ENCODE peak calls at places on chromosome 7, in ten cellular contexts. H is epithelial cell of proximal tubule; U is CD8-positive, alpha-beta memory T cell; G is HT1080; L is KG1; R is NCI-H2029; T is fibroblast of pulmonary artery; W is NCI-H1092 treated with DMSO at 0.1 percent for 48 hours; F is T-cell; X is stimulated activated CD8-positive, alpha-beta memory T cell treated with anti-CD3 and anti-CD28 coated beads, Interleukin-12 subunit alpha, Interleukin-12 subunit beta, amount 100 ng/mL, for 1 hour. N is an unnamed sample.

GRCh38 chr7:157932498-157933218 is 595.9 kb downstream of the DNAJB6 start:
- DNase-seq in T (no peak), L (no peak), G (peak; percentile 36), U (no peak), F (no peak), R (no peak), W (no peak), H (no peak), X (no peak), N (no peak)

GRCh38 chr7:1503816-1504775 is at the start of gene INTS1:
- DNase-seq in H (peak; percentile 30), X (peak; percentile 81), R (peak; percentile 93), T (peak; percentile 91), U (peak; percentile 87), F (peak; percentile 82), W (peak; percentile 94), L (peak; percentile 84), G (peak; percentile 86), N (peak; percentile 69)

GRCh38 chr7:43018446-43018845 is 86.3 kb downstream of the MRPL32 start:
- DNase-seq in U (no peak), R (no peak), L (no peak), G (peak; percentile 78), T (peak; percentile 50), W (no peak), H (peak; percentile 18), F (no peak), X (no peak), N (no peak)

GRCh38 chr7:111126987-111127386 is 36.1 kb downstream of the LRRN3 start:
- DNase-seq in L (no peak), F (no peak), G (peak; percentile 42), T (peak; percentile 61), R (no peak), W (no peak), H (no peak), X (no peak), U (no peak), N (no peak)

GRCh38 chr7:23333671-23334246 is 34.6 kb downstream of the MALSU1 start:
- DNase-seq in R (no peak), H (peak; percentile 86), X (no peak), G (peak; percentile 84), W (no peak), T (peak; percentile 89), L (no peak), U (no peak), F (no peak), N (no peak)

GRCh38 chr7:123823898-123824753 is 20.8 kb upstream of the HYAL4 start:
- DNase-seq in L (no peak), W (no peak), X (no peak), U (no peak), H (no peak), T (no peak), G (no peak), R (no peak), F (no peak), N (no peak)

GRCh38 chr7:141012696-141013344 is 1.9 kb downstream of the MRPS33 start:
- DNase-seq in W (no peak), T (no peak), G (peak; percentile 52), X (no peak), R (no peak), H (no peak), U (no peak), F (no peak), L (no peak), N (no peak)

GRCh38 chr7:4739528-4739992 is 35.9 kb upstream of the AP5Z1 start:
- DNase-seq in L (no peak), H (no peak), G (no peak), T (peak; percentile 81), R (peak; percentile 79), U (no peak), W (peak; percentile 78), X (no peak), F (peak; percentile 42), N (no peak)

GRCh38 chr7:2999078-2999500 is 44.6 kb downstream of the CARD11 start:
- DNase-seq in W (no peak), R (no peak), F (no peak), U (no peak), G (peak; percentile 28), T (peak; percentile 43), X (no peak), H (no peak), L (no peak), N (no peak)

GRCh38 chr7:2474224-2474623 is 2.0 kb downstream of the GRIFIN start:
- DNase-seq in R (no peak), W (no peak), H (no peak), F (no peak), U (no peak), G (no peak), X (no peak), L (no peak), T (no peak), N (no peak)

GRCh38 chr7:76191783-76192240 is 9.9 kb upstream of the SRRM3 start:
- DNase-seq in U (no peak), L (no peak), G (peak; percentile 72), T (peak; percentile 53), H (no peak), W (no peak), R (peak; percentile 10), X (no peak), F (no peak), N (no peak)

GRCh38 chr7:16739863-16740622 is 13.5 kb upstream of the TSPAN13 start:
- DNase-seq in R (no peak), T (peak; percentile 98), F (no peak), G (peak; percentile 90), X (no peak), L (no peak), H (peak; percentile 67), W (no peak), U (no peak), N (no peak)

GRCh38 chr7:80312139-80312661 is 177.6 kb downstream of the GNAI1 start:
- DNase-seq in R (peak; percentile 56), F (no peak), H (no peak), W (peak; percentile 74), T (peak; percentile 92), G (peak; percentile 82), U (no peak), L (no peak), X (no peak), N (no peak)

GRCh38 chr7:147804032-147804431 is 786.5 kb upstream of the C7orf33 start:
- DNase-seq in U (no peak), G (no peak), T (no peak), H (no peak), L (no peak), X (no peak), F (no peak), W (peak; percentile 59), R (no peak), N (no peak)

GRCh38 chr7:1578513-1578912 is 8.7 kb upstream of the PSMG3 start:
- DNase-seq in R (no peak), L (no peak), G (no peak), F (no peak), U (no peak), H (no peak), T (no peak), W (no peak), X (no peak), N (no peak)

GRCh38 chr7:157501576-157501975 is 164.8 kb downstream of the DNAJB6 start:
- DNase-seq in R (no peak), F (peak; percentile 13), L (no peak), U (no peak), T (no peak), X (no peak), G (no peak), W (no peak), H (no peak), N (no peak)

GRCh38 chr7:100867040-100867795 is at the start of gene TRIP6:
- DNase-seq in L (no peak), T (peak; percentile 90), W (no peak), H (no peak), F (peak; percentile 30), X (no peak), G (peak; percentile 93), U (no peak), R (no peak), N (no peak)

GRCh38 chr7:363626-364025 is 73.7 kb downstream of the FOXL3 start:
- DNase-seq in W (no peak), T (no peak), R (no peak), U (no peak), H (no peak), F (no peak), G (no peak), L (no peak), X (no peak), N (no peak)

GRCh38 chr7:16753102-16753931 is at the start of gene TSPAN13:
- DNase-seq in W (peak; percentile 93), F (peak; percentile 17), R (peak; percentile 89), T (peak; percentile 70), G (peak; percentile 56), H (no peak), L (peak; percentile 61), X (peak; percentile 11), U (no peak), N (no peak)

GRCh38 chr7:33799766-33800165 is 105.6 kb upstream of the BMPER start:
- DNase-seq in H (no peak), W (no peak), G (no peak), L (no peak), T (no peak), F (no peak), U (no peak), R (no peak), X (no peak), N (no peak)

GRCh38 chr7:158680754-158681153 is 23.9 kb downstream of the NCAPG2 start:
- DNase-seq in X (no peak), U (no peak), T (no peak), R (no peak), F (no peak), G (no peak), L (no peak), H (no peak), W (no peak), N (no peak)

GRCh38 chr7:90579181-90579688 is 16.9 kb upstream of the CDK14 start:
- DNase-seq in W (no peak), R (no peak), H (no peak), X (no peak), G (peak; percentile 63), L (peak; percentile 53), F (no peak), T (peak; percentile 97), U (no peak), N (no peak)

GRCh38 chr7:11261470-11261869 is 287.8 kb downstream of the PHF14 start:
- DNase-seq in R (peak; percentile 95), X (no peak), T (no peak), G (peak; percentile 31), F (no peak), H (no peak), W (peak; percentile 97), L (no peak), U (no peak), N (no peak)

GRCh38 chr7:45479781-45480180 is 94.4 kb upstream of the ADCY1 start:
- DNase-seq in X (no peak), T (no peak), W (no peak), G (no peak), U (no peak), R (no peak), F (no peak), H (no peak), L (no peak), N (no peak)

GRCh38 chr7:3641556-3641955 is 340.5 kb downstream of the SDK1 start:
- DNase-seq in F (no peak), X (no peak), T (no peak), R (no peak), H (no peak), G (no peak), U (no peak), W (no peak), L (no peak), N (no peak)

GRCh38 chr7:67916571-67916970 is 919.9 kb downstream of the TYW1 start:
- DNase-seq in H (no peak), L (no peak), U (no peak), W (no peak), X (no peak), R (no peak), T (no peak), G (no peak), F (no peak), N (no peak)

GRCh38 chr7:99679032-99679399 is 780 bp downstream of the CYP3A5 start:
- DNase-seq in H (peak; percentile 66), L (no peak), U (no peak), T (peak; percentile 5), G (peak; percentile 86), W (no peak), F (no peak), R (no peak), X (no peak), N (no peak)